ENCODE peak calls at places on chromosomes 5 and 9, in ten cellular contexts. Q, W, R, U, I, Z, J, H, C and T are unnamed samples.

GRCh38 chr5:6780802-6781391 is 67.7 kb downstream of the TENT4A start:
- DNase-seq in Q (no peak), W (peak; percentile 46), R (no peak), U (peak; percentile 59), I (no peak), Z (no peak), J (no peak), H (peak; percentile 54), C (no peak), T (no peak)

GRCh38 chr9:35225677-35226076 is 63.9 kb downstream of the UNC13B start:
- DNase-seq in Q (no peak), W (no peak), R (no peak), U (no peak), I (no peak), Z (no peak), J (no peak), H (no peak), C (no peak), T (no peak)

GRCh38 chr9:136657975-136658848 is 4.5 kb upstream of the EGFL7 start:
- DNase-seq in Q (no peak), W (no peak), R (peak; percentile 64), U (no peak), I (no peak), Z (no peak), J (no peak), H (peak; percentile 76), C (no peak), T (peak; percentile 74)

GRCh38 chr5:20972419-20972925 is 984.5 kb upstream of the CDH18 start:
- DNase-seq in Q (no peak), W (peak; percentile 14), R (peak; percentile 33), U (no peak), I (no peak), Z (peak; percentile 44), J (peak; percentile 35), H (peak; percentile 49), C (peak; percentile 70), T (no peak)

GRCh38 chr5:34789021-34789531 is 49.9 kb upstream of the TTC23L start:
- DNase-seq in Q (no peak), W (peak; percentile 27), R (no peak), U (no peak), I (no peak), Z (no peak), J (no peak), H (no peak), C (no peak), T (no peak)

GRCh38 chr5:8908055-8908683 is 637.7 kb downstream of the SEMA5A start:
- DNase-seq in Q (no peak), W (peak; percentile 63), R (no peak), U (peak; percentile 64), I (peak; percentile 26), Z (no peak), J (no peak), H (peak; percentile 49), C (no peak), T (no peak)

GRCh38 chr5:75672616-75673015 is 44.6 kb downstream of the POC5 start:
- DNase-seq in Q (no peak), W (no peak), R (no peak), U (no peak), I (no peak), Z (no peak), J (no peak), H (no peak), C (no peak), T (no peak)

GRCh38 chr9:87212563-87213154 is 265.4 kb upstream of the GAS1 start:
- DNase-seq in Q (no peak), W (no peak), R (no peak), U (peak; percentile 4), I (no peak), Z (no peak), J (no peak), H (no peak), C (no peak), T (no peak)

GRCh38 chr5:137753227-137753985 is 757 bp downstream of the HNRNPA0 start:
- DNase-seq in Q (peak; percentile 78), W (peak; percentile 62), R (peak; percentile 81), U (peak; percentile 58), I (peak; percentile 48), Z (peak; percentile 59), J (peak; percentile 56), H (peak; percentile 67), C (peak; percentile 80), T (peak; percentile 93)

GRCh38 chr9:23638837-23639426 is 187.1 kb downstream of the ELAVL2 start:
- DNase-seq in Q (no peak), W (no peak), R (no peak), U (no peak), I (no peak), Z (no peak), J (no peak), H (no peak), C (no peak), T (no peak)

GRCh38 chr9:98958271-98958989 is 14.7 kb downstream of the COL15A1 start:
- DNase-seq in Q (no peak), W (no peak), R (no peak), U (no peak), I (no peak), Z (no peak), J (no peak), H (no peak), C (no peak), T (no peak)

GRCh38 chr5:178695560-178695959 is 34.9 kb downstream of the ZNF354A start:
- DNase-seq in Q (no peak), W (no peak), R (no peak), U (no peak), I (no peak), Z (no peak), J (no peak), H (no peak), C (no peak), T (no peak)

GRCh38 chr5:178685386-178686059 is 44.9 kb downstream of the ZNF354A start:
- DNase-seq in Q (no peak), W (no peak), R (no peak), U (no peak), I (no peak), Z (no peak), J (no peak), H (no peak), C (no peak), T (no peak)

GRCh38 chr5:178688551-178688950 is 41.9 kb downstream of the ZNF354A start:
- DNase-seq in Q (no peak), W (no peak), R (no peak), U (no peak), I (no peak), Z (no peak), J (no peak), H (no peak), C (no peak), T (no peak)

GRCh38 chr5:178690208-178690607 is 40.3 kb downstream of the ZNF354A start:
- DNase-seq in Q (no peak), W (no peak), R (no peak), U (no peak), I (no peak), Z (no peak), J (no peak), H (no peak), C (no peak), T (no peak)
- TF ChIP-seq POLR2A in Q (no peak), W (no peak), R (no peak), U (no peak), I (no peak), Z (no peak), J (no peak), H (no peak), C (no peak), T (no peak)

GRCh38 chr9:113352006-113352405 is 2.7 kb downstream of the BSPRY start:
- DNase-seq in Q (no peak), W (no peak), R (no peak), U (no peak), I (no peak), Z (no peak), J (no peak), H (no peak), C (no peak), T (no peak)
- H3K4me1 ChIP-seq in Q (peaks cover 22% of the 10 kb centered on the region), W (peaks cover 13% of the 10 kb centered on the region), R (peaks cover 13% of the 10 kb centered on the region), U (peaks cover 10% of the 10 kb centered on the region), I (peaks cover 20% of the 10 kb centered on the region), Z (peaks cover 2% of the 10 kb centered on the region), J (peaks cover 5% of the 10 kb centered on the region), H (no peaks in the 10 kb centered on the region), C (peaks cover 16% of the 10 kb centered on the region), T (peaks cover 27% of the 10 kb centered on the region)

DNA sequence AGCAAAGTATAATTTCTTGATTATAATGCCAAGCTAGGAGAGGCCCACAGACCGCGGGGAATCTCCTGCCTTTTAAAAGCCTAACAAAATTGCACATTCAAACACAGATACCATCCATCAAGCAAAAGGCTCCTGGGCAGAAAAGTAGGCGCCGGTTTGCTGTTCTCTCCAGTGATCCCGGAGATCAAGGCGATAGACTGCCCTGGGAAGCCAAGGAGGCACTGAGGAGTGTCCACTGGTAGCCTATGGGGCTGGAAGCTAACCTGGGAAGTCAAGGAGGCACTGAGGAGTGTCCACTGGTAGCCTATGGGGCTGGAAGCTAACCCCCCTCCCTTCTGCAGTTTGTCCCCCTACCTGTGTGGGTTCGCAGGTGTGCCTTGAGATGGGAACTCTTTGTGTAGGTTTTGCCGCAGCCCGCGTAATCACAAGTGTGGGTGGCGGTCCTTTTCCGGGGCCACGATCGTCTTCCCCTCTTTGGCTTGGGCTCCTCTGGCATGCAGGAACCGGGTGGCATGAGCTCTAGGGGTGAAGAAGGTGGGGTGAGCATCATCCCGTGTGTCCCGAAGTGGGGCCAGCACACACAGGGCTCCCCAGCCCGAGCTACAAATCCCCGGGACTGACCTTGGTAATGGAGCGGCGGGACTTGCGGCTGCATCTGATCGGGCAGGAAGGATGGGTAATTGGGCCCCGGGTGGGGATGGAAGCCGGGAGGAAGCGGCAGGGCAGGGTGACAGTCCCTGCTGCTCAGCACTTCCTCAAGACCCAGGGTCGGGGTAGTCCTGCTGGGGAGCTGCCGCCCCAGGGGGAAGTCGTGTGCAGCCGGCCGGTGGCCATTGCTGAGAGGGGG is 2.7 kb downstream of the KLF4 start:
- DNase-seq in Q (peak; percentile 73), W (no peak), R (no peak), U (no peak), I (peak; percentile 28), Z (peak; percentile 47), J (no peak), H (no peak), C (peak; percentile 69), T (peak; percentile 73)
- H3K27me3 ChIP-seq in Q (no peaks in the 10 kb centered on the region), W (no peaks in the 10 kb centered on the region), R (no peaks in the 10 kb centered on the region), U (peaks cover 7% of the 10 kb centered on the region), I (no peaks in the 10 kb centered on the region), Z (no peaks in the 10 kb centered on the region), J (no peaks in the 10 kb centered on the region), H (no peaks in the 10 kb centered on the region), C (no peaks in the 10 kb centered on the region), T (no peaks in the 10 kb centered on the region)

DNA sequence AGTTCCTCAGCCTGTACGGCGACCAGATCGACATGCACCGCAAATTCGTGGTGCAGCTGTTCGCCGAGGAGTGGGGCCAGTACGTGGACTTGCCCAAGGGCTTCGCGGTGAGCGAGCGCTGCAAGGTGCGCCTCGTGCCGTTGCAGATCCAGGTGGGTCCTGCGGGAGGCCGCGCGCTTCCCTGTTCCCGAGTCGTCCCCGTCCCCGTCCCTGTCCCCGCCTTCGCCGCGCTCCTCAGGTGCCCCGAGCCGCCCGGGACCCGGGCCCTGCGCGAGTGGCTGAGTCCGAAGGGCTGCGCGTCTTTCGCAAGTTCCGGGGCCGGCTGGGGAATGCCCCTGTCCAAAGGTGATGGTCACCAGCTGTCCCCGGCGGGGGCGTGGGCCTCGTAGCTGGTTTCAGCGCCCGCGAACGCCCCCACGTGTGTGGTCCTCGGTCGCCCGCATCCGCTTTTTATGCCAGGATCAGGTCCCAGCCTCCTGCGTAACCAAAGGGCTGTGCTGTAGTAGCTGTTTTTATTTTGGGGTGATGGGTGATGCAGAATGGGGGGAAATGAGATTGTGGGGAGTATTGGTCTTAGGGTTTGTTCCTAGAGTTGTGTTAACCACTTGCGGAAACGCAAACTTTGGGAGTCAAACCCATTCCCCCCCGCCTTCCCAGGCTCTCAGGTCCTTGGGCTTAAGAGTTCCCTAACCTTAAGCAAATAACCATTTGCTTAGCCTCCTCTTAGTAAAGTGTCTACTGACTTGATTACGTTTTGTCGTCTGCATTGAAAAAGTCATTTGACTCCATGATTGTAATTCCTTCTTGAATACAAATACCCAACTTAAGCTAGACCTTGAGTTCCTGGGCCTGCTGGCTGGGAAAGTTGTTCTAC is 612 bp downstream of the ISOC1 start:
- DNase-seq in Q (peak; percentile 80), W (peak; percentile 81), R (peak; percentile 86), U (peak; percentile 42), I (peak; percentile 79), Z (peak; percentile 79), J (peak; percentile 94), H (peak; percentile 88), C (peak; percentile 85), T (peak; percentile 93)
- TF ChIP-seq POLR2A in Q (no peak), W (no peak), R (no peak), U (no peak), I (peak; percentile 62), Z (no peak), J (peak; percentile 78), H (peak; percentile 49), C (no peak), T (no peak)